ENCODE peak calls at places on chromosomes 4 and X, in nine cellular contexts. X is activated T-cell treated with anti-CD3 and anti-CD28 coated beads, Interleukin-2, amount 50 U/mL, for 1 hour; L is NCI-H2029; V is activated naive CD4-positive, alpha-beta T cell treated with anti-CD3 and anti-CD28 coated beads for 36 hours; M is naive thymus-derived CD4-positive, alpha-beta T cell; G is Peyer's patch; O is mammary epithelial cell; K is effector memory CD4-positive, alpha-beta T cell; N is NCI-H1048. U is an unnamed sample.

GRCh38 chr4:2962614-2963184 is 507 bp downstream of the NOP14 start:
- DNase-seq in X (no peak), L (no peak), V (peak; percentile 50), M (no peak), G (no peak), O (no peak), K (no peak), N (no peak), U (peak; percentile 62)

GRCh38 chr4:15677507-15677988 is 4.1 kb upstream of the FAM200B start:
- DNase-seq in X (no peak), L (no peak), V (no peak), M (no peak), G (no peak), O (peak; percentile 98), K (no peak), N (no peak), U (no peak)

GRCh38 chr4:117417856-117418255 is 332.5 kb upstream of the TRAM1L1 start:
- DNase-seq in X (no peak), L (no peak), V (no peak), M (no peak), G (no peak), O (peak; percentile 31), K (no peak), N (no peak), U (no peak)

GRCh38 chrX:73876897-73877296 is 313.9 kb downstream of the CHIC1 start:
- DNase-seq in X (no peak), L (no peak), V (no peak), M (no peak), G (no peak), O (peak; percentile 82), K (no peak), N (no peak), U (no peak)

GRCh38 chr4:7389101-7389701 is 45.5 kb downstream of the PSAPL1 start:
- DNase-seq in X (no peak), L (no peak), V (no peak), M (no peak), G (no peak), O (no peak), K (no peak), N (no peak), U (no peak)

GRCh38 chr4:76420901-76421581 is at the start of gene CCDC158:
- DNase-seq in X (no peak), L (no peak), V (no peak), M (no peak), G (no peak), O (no peak), K (no peak), N (no peak), U (no peak)

GRCh38 chrX:133658244-133658911 is 243.1 kb upstream of the GPC4 start:
- DNase-seq in X (no peak), L (no peak), V (no peak), M (no peak), G (no peak), O (no peak), K (no peak), N (no peak), U (no peak)

GRCh38 chr4:97987019-97987648 is 156.1 kb downstream of the STPG2 start:
- DNase-seq in X (no peak), L (peak; percentile 12), V (no peak), M (no peak), G (no peak), O (peak; percentile 26), K (no peak), N (peak; percentile 34), U (no peak)

GRCh38 chr4:99102634-99103033 is 14.0 kb upstream of the ADH5 start:
- DNase-seq in X (no peak), L (no peak), V (no peak), M (no peak), G (no peak), O (no peak), K (no peak), N (no peak), U (no peak)

GRCh38 chr4:64975177-64975576 is 565.9 kb upstream of the TECRL start:
- DNase-seq in X (no peak), L (no peak), V (no peak), M (no peak), G (no peak), O (no peak), K (no peak), N (no peak), U (no peak)

GRCh38 chrX:2705036-2705435 is 13.9 kb downstream of the CD99 start:
- DNase-seq in X (no peak), L (no peak), V (peak; percentile 70), M (no peak), G (no peak), O (no peak), K (no peak), N (no peak), U (no peak)

GRCh38 chr4:140213116-140213515 is 59.1 kb upstream of the MAML3 start:
- DNase-seq in X (no peak), L (no peak), V (no peak), M (no peak), G (no peak), O (peak; percentile 25), K (no peak), N (no peak), U (no peak)

GRCh38 chr4:87118826-87119225 is 101.6 kb downstream of the KLHL8 start:
- DNase-seq in X (no peak), L (peak; percentile 10), V (no peak), M (no peak), G (no peak), O (peak; percentile 27), K (no peak), N (peak; percentile 6), U (no peak)

GRCh38 chr4:180953572-180953971 is 1289.6 kb upstream of the TENM3 start:
- DNase-seq in X (no peak), L (no peak), V (no peak), M (no peak), G (no peak), O (no peak), K (no peak), N (no peak), U (peak; percentile 28)

GRCh38 chr4:85030156-85030555 is 63.7 kb upstream of the WDFY3 start:
- DNase-seq in X (no peak), L (no peak), V (no peak), M (no peak), G (no peak), O (no peak), K (no peak), N (no peak), U (no peak)

GRCh38 chr4:90084967-90085295 is 42.3 kb upstream of the CCSER1 start:
- DNase-seq in X (no peak), L (no peak), V (no peak), M (no peak), G (no peak), O (no peak), K (no peak), N (no peak), U (no peak)

GRCh38 chr4:85474818-85475630 is at the start of gene ARHGAP24:
- DNase-seq in X (no peak), L (peak; percentile 97), V (peak; percentile 30), M (no peak), G (peak; percentile 88), O (peak; percentile 93), K (no peak), N (no peak), U (peak; percentile 61)

GRCh38 chr4:3387943-3388348 is 53.8 kb upstream of the HGFAC start:
- DNase-seq in X (no peak), L (peak; percentile 64), V (no peak), M (no peak), G (peak; percentile 77), O (peak; percentile 88), K (no peak), N (no peak), U (no peak)

GRCh38 chr4:57136281-57136680 is 26.1 kb upstream of the IGFBP7 start:
- DNase-seq in X (no peak), L (no peak), V (no peak), M (no peak), G (no peak), O (peak; percentile 69), K (no peak), N (no peak), U (no peak)

GRCh38 chr4:73860175-73860574 is 7.1 kb downstream of the PF4V1 start:
- DNase-seq in X (no peak), L (no peak), V (no peak), M (no peak), G (no peak), O (no peak), K (no peak), N (no peak), U (no peak)

GRCh38 chr4:148574502-148574901 is 132.3 kb upstream of the NR3C2 start:
- DNase-seq in X (no peak), L (no peak), V (no peak), M (no peak), G (no peak), O (peak; percentile 1), K (no peak), N (no peak), U (no peak)

GRCh38 chr4:30191902-30192301 is 528.3 kb upstream of the PCDH7 start:
- DNase-seq in X (no peak), L (no peak), V (no peak), M (no peak), G (no peak), O (no peak), K (no peak), N (no peak), U (no peak)

GRCh38 chrX:36087366-36087765 is 167.8 kb downstream of the CFAP47 start:
- DNase-seq in X (no peak), L (no peak), V (no peak), M (no peak), G (no peak), O (no peak), K (no peak), N (no peak), U (no peak)

GRCh38 chrX:87621697-87622096 is 104.1 kb downstream of the KLHL4 start:
- DNase-seq in X (no peak), L (no peak), V (no peak), M (no peak), G (no peak), O (no peak), K (no peak), N (no peak), U (no peak)

GRCh38 chrX:99301990-99302389 is 1108.1 kb downstream of the PCDH19 start:
- DNase-seq in X (no peak), L (no peak), V (no peak), M (no peak), G (no peak), O (no peak), K (no peak), N (no peak), U (no peak)

GRCh38 chr4:98688416-98689290 is 30.2 kb upstream of the TSPAN5 start:
- DNase-seq in X (no peak), L (no peak), V (peak; percentile 53), M (peak; percentile 63), G (no peak), O (peak; percentile 18), K (no peak), N (no peak), U (no peak)

GRCh38 chrX:38594434-38594833 is 33.1 kb downstream of the TSPAN7 start:
- DNase-seq in X (no peak), L (no peak), V (no peak), M (no peak), G (no peak), O (no peak), K (no peak), N (no peak), U (no peak)

GRCh38 chr4:155603360-155603891 is 63.2 kb upstream of the GUCY1A1 start:
- DNase-seq in X (no peak), L (no peak), V (no peak), M (no peak), G (no peak), O (peak; percentile 71), K (no peak), N (no peak), U (no peak)

GRCh38 chr4:81164623-81165416 is 50.2 kb downstream of the PRKG2 start:
- DNase-seq in X (no peak), L (no peak), V (peak; percentile 30), M (no peak), G (no peak), O (peak; percentile 96), K (no peak), N (no peak), U (no peak)

GRCh38 chr4:155906554-155907247 is 3.2 kb downstream of the TDO2 start:
- DNase-seq in X (no peak), L (peak; percentile 11), V (no peak), M (no peak), G (no peak), O (peak; percentile 55), K (no peak), N (peak; percentile 37), U (no peak)

GRCh38 chrX:41394293-41394692 is 52.9 kb upstream of the NYX start:
- DNase-seq in X (no peak), L (no peak), V (no peak), M (no peak), G (no peak), O (no peak), K (no peak), N (no peak), U (no peak)